ENCODE peak calls at places on chromosomes 6 and 20, in ten cellular contexts. One of them, this sample, is unnamed.

GRCh38 chr20:48703511-48704219 is 124.1 kb downstream of the PREX1 start:
- DNase-seq in Panc1: no peak
- DNase-seq in epithelial cell of esophagus: no peak
- DNase-seq in GM12865: no peak
- DNase-seq in neural progenitor cell: no peak
- DNase-seq in heart right ventricle: peak; percentile 58
- DNase-seq in tibial artery: peak; percentile 52
- DNase-seq in bronchial epithelial cell: no peak
- DNase-seq in fibroblast of pulmonary artery: no peak
- DNase-seq in transverse colon: no peak
- DNase-seq in this sample: no peak

GRCh38 chr6:131470549-131470948 is 102.5 kb upstream of the ARG1 start:
- DNase-seq in GM12865: no peak
- DNase-seq in Panc1: no peak
- DNase-seq in transverse colon: no peak
- DNase-seq in neural progenitor cell: no peak
- DNase-seq in heart right ventricle: no peak
- DNase-seq in tibial artery: no peak
- DNase-seq in bronchial epithelial cell: peak; percentile 23
- DNase-seq in fibroblast of pulmonary artery: no peak
- DNase-seq in epithelial cell of esophagus: peak; percentile 18
- DNase-seq in this sample: no peak

GRCh38 chr20:17806739-17807441 is 107.1 kb downstream of the BANF2 start:
- DNase-seq in bronchial epithelial cell: no peak
- DNase-seq in transverse colon: peak; percentile 44
- DNase-seq in epithelial cell of esophagus: no peak
- DNase-seq in neural progenitor cell: no peak
- DNase-seq in GM12865: no peak
- DNase-seq in Panc1: no peak
- DNase-seq in fibroblast of pulmonary artery: peak; percentile 97
- DNase-seq in tibial artery: peak; percentile 48
- DNase-seq in heart right ventricle: peak; percentile 83
- DNase-seq in this sample: no peak

GRCh38 chr6:125952764-125953501 is 3.6 kb upstream of the HINT3 start:
- DNase-seq in tibial artery: no peak
- DNase-seq in GM12865: peak; percentile 65
- DNase-seq in transverse colon: peak; percentile 23
- DNase-seq in bronchial epithelial cell: no peak
- DNase-seq in Panc1: no peak
- DNase-seq in epithelial cell of esophagus: peak; percentile 44
- DNase-seq in neural progenitor cell: peak; percentile 78
- DNase-seq in fibroblast of pulmonary artery: peak; percentile 48
- DNase-seq in heart right ventricle: no peak
- DNase-seq in this sample: no peak

GRCh38 chr6:155813548-155813947 is 357.9 kb upstream of the NOX3 start:
- DNase-seq in Panc1: no peak
- DNase-seq in transverse colon: no peak
- DNase-seq in epithelial cell of esophagus: no peak
- DNase-seq in heart right ventricle: no peak
- DNase-seq in GM12865: no peak
- DNase-seq in neural progenitor cell: no peak
- DNase-seq in bronchial epithelial cell: no peak
- DNase-seq in fibroblast of pulmonary artery: no peak
- DNase-seq in tibial artery: no peak
- DNase-seq in this sample: no peak

GRCh38 chr20:56974499-56975250 is 291.8 kb downstream of the BMP7 start:
- DNase-seq in Panc1: no peak
- DNase-seq in neural progenitor cell: peak; percentile 91
- DNase-seq in heart right ventricle: no peak
- DNase-seq in bronchial epithelial cell: peak; percentile 57
- DNase-seq in transverse colon: peak; percentile 59
- DNase-seq in fibroblast of pulmonary artery: peak; percentile 57
- DNase-seq in GM12865: peak; percentile 35
- DNase-seq in tibial artery: no peak
- DNase-seq in epithelial cell of esophagus: peak; percentile 77
- DNase-seq in this sample: peak; percentile 2

GRCh38 chr6:35024601-35025054 is 116.5 kb downstream of the TCP11 start:
- DNase-seq in transverse colon: peak; percentile 56
- DNase-seq in epithelial cell of esophagus: peak; percentile 98
- DNase-seq in neural progenitor cell: peak; percentile 75
- DNase-seq in Panc1: peak; percentile 8
- DNase-seq in heart right ventricle: peak; percentile 52
- DNase-seq in fibroblast of pulmonary artery: peak; percentile 87
- DNase-seq in bronchial epithelial cell: peak; percentile 98
- DNase-seq in tibial artery: no peak
- DNase-seq in GM12865: no peak
- DNase-seq in this sample: no peak

GRCh38 chr20:54086444-54087134 is 16.2 kb upstream of the BCAS1 start:
- DNase-seq in transverse colon: no peak
- DNase-seq in Panc1: no peak
- DNase-seq in neural progenitor cell: no peak
- DNase-seq in bronchial epithelial cell: peak; percentile 37
- DNase-seq in tibial artery: no peak
- DNase-seq in heart right ventricle: no peak
- DNase-seq in fibroblast of pulmonary artery: peak; percentile 24
- DNase-seq in epithelial cell of esophagus: peak; percentile 47
- DNase-seq in GM12865: no peak
- DNase-seq in this sample: no peak

GRCh38 chr6:137033828-137034227 is 10.9 kb downstream of the IL20RA start:
- DNase-seq in Panc1: no peak
- DNase-seq in epithelial cell of esophagus: peak; percentile 21
- DNase-seq in fibroblast of pulmonary artery: no peak
- DNase-seq in heart right ventricle: no peak
- DNase-seq in bronchial epithelial cell: no peak
- DNase-seq in neural progenitor cell: no peak
- DNase-seq in GM12865: peak; percentile 89
- DNase-seq in tibial artery: no peak
- DNase-seq in transverse colon: no peak
- DNase-seq in this sample: no peak

GRCh38 chr6:11423667-11424066 is 113.9 kb upstream of the TMEM170B start:
- DNase-seq in Panc1: no peak
- DNase-seq in epithelial cell of esophagus: peak; percentile 91
- DNase-seq in heart right ventricle: no peak
- DNase-seq in fibroblast of pulmonary artery: peak; percentile 35
- DNase-seq in transverse colon: no peak
- DNase-seq in tibial artery: no peak
- DNase-seq in GM12865: no peak
- DNase-seq in neural progenitor cell: no peak
- DNase-seq in bronchial epithelial cell: peak; percentile 95
- DNase-seq in this sample: no peak

GRCh38 chr20:57774951-57775350 is 65.1 kb upstream of the PMEPA1 start:
- DNase-seq in Panc1: no peak
- DNase-seq in bronchial epithelial cell: no peak
- DNase-seq in fibroblast of pulmonary artery: no peak
- DNase-seq in tibial artery: no peak
- DNase-seq in heart right ventricle: no peak
- DNase-seq in epithelial cell of esophagus: peak; percentile 9
- DNase-seq in neural progenitor cell: no peak
- DNase-seq in GM12865: no peak
- DNase-seq in transverse colon: no peak
- DNase-seq in this sample: no peak

GRCh38 chr20:46767127-46767761 is 57.8 kb downstream of the SLC2A10 start:
- DNase-seq in heart right ventricle: no peak
- DNase-seq in tibial artery: no peak
- DNase-seq in GM12865: peak; percentile 52
- DNase-seq in neural progenitor cell: peak; percentile 84
- DNase-seq in epithelial cell of esophagus: peak; percentile 67
- DNase-seq in Panc1: no peak
- DNase-seq in transverse colon: peak; percentile 51
- DNase-seq in fibroblast of pulmonary artery: peak; percentile 48
- DNase-seq in bronchial epithelial cell: peak; percentile 55
- DNase-seq in this sample: no peak

GRCh38 chr6:18269253-18269652 is 4.9 kb upstream of the DEK start:
- DNase-seq in heart right ventricle: no peak
- DNase-seq in transverse colon: no peak
- DNase-seq in tibial artery: no peak
- DNase-seq in Panc1: no peak
- DNase-seq in fibroblast of pulmonary artery: no peak
- DNase-seq in epithelial cell of esophagus: no peak
- DNase-seq in bronchial epithelial cell: peak; percentile 21
- DNase-seq in neural progenitor cell: no peak
- DNase-seq in GM12865: peak; percentile 24
- DNase-seq in this sample: no peak

GRCh38 chr20:4457566-4458543 is 263.9 kb upstream of the PRND start:
- DNase-seq in tibial artery: no peak
- DNase-seq in Panc1: no peak
- DNase-seq in fibroblast of pulmonary artery: no peak
- DNase-seq in GM12865: no peak
- DNase-seq in neural progenitor cell: peak; percentile 62
- DNase-seq in bronchial epithelial cell: peak; percentile 74
- DNase-seq in epithelial cell of esophagus: peak; percentile 59
- DNase-seq in transverse colon: no peak
- DNase-seq in heart right ventricle: no peak
- DNase-seq in this sample: no peak

GRCh38 chr6:165659945-165660862 is 2.8 kb downstream of the PDE10A start:
- DNase-seq in GM12865: no peak
- DNase-seq in heart right ventricle: peak; percentile 44
- DNase-seq in tibial artery: no peak
- DNase-seq in Panc1: no peak
- DNase-seq in bronchial epithelial cell: no peak
- DNase-seq in transverse colon: no peak
- DNase-seq in neural progenitor cell: peak; percentile 71
- DNase-seq in epithelial cell of esophagus: peak; percentile 7
- DNase-seq in fibroblast of pulmonary artery: peak; percentile 42
- DNase-seq in this sample: no peak

DNA sequence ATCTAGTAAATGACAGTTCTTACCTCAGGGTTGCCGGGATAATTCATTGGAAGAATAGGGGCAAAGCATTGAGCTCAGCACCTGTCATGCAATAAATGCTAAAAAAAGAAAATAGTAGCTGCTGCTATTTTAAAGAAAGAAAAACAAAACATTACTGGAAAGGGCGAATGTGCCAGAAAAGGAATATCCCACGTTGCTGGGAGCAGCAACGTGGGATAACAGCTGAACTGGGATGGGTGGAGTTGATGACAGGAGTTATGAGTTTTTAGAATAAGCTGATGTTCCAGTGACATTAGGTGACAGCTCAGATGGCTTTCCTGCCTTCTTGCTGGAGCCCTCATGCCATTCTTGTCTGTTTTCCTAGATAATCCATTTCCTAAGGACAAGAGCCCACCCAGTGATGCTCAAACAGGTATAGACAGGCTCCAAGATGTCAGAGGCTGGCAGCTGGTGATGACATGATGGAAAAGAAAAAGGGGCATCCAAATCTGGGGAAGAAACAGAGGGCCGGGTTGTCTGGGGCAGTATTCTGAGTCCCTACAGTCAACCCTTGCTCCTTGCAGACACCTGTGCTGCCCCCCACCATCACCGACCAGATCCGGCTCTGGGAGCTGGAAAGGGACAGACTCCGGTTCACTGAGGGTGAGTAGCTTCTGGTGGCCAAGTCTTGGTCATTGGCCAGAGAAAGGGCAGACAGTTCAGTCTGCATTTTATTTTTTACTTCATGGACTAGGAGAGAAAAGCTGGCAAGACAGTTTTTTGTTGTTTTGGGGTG is 1.1 kb upstream of the VARS2 start:
- DNase-seq in bronchial epithelial cell: no peak
- DNase-seq in epithelial cell of esophagus: no peak
- DNase-seq in Panc1: no peak
- DNase-seq in GM12865: no peak
- DNase-seq in transverse colon: no peak
- DNase-seq in neural progenitor cell: no peak
- DNase-seq in tibial artery: no peak
- DNase-seq in heart right ventricle: no peak
- DNase-seq in fibroblast of pulmonary artery: no peak
- DNase-seq in this sample: no peak
- H3K4me3 ChIP-seq in bronchial epithelial cell: no peak overlapping the region
- H3K4me3 ChIP-seq in epithelial cell of esophagus: no peak overlapping the region
- H3K4me3 ChIP-seq in Panc1: no peak overlapping the region
- H3K4me3 ChIP-seq in GM12865: no peak overlapping the region
- H3K4me3 ChIP-seq in transverse colon: no peak overlapping the region
- H3K4me3 ChIP-seq in neural progenitor cell: no peak overlapping the region
- H3K4me3 ChIP-seq in tibial artery: peak overlapping the region; percentile 63
- H3K4me3 ChIP-seq in heart right ventricle: peak overlapping the region; percentile 76
- H3K4me3 ChIP-seq in fibroblast of pulmonary artery: no peak overlapping the region
- H3K4me3 ChIP-seq in this sample: no peak overlapping the region

DNA sequence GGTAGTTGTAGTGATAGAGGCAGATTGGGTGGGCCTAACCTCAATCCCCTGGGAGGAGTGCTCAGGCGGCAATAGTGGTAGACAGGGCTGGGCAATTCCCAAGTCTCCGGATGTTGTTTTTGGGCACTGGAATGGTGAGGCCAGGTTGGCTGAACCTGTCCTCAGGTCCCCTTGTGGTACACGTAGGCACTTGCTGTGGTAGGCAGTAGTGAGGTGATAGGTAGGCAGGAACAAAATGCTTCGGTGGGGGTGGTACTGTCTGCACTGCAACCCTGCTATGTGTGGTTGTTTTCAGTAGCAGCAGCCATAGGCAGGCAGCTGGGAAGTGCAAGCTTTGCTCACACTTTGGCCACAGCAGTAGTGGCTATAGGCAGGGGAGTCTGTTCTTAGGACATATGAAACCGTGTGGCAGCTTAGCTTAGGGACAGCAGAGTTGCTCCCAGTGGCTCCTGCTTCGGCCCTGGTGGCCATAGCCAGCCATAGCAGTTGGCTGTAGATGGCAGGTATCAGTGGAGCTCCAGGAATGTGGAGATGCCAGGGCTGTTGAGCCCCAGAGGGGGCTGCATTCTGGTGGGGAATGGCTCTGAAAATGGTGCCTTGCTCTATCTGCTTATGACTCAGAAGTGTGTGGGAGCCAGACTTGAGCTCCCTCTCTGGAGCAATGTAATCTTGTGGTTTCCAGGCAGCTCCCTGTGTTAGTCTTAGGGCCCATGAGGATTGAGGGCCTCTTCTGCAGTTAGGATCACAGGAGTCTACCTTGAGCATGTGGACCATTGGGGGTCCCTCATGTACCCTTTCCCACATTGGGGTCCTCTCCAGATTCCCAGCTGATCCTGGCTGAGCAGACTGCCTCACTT is 241.8 kb upstream of the BMP2 start:
- DNase-seq in transverse colon: no peak
- DNase-seq in tibial artery: no peak
- DNase-seq in bronchial epithelial cell: no peak
- DNase-seq in Panc1: no peak
- DNase-seq in fibroblast of pulmonary artery: peak; percentile 39
- DNase-seq in heart right ventricle: no peak
- DNase-seq in epithelial cell of esophagus: no peak
- DNase-seq in GM12865: no peak
- DNase-seq in neural progenitor cell: peak; percentile 22
- DNase-seq in this sample: no peak
- TF ChIP-seq CTCF in transverse colon: no peak
- TF ChIP-seq CTCF in tibial artery: no peak
- TF ChIP-seq CTCF in bronchial epithelial cell: no peak
- TF ChIP-seq CTCF in Panc1: no peak
- TF ChIP-seq CTCF in fibroblast of pulmonary artery: no peak
- TF ChIP-seq CTCF in heart right ventricle: no peak
- TF ChIP-seq CTCF in epithelial cell of esophagus: peak; percentile 11
- TF ChIP-seq CTCF in GM12865: no peak
- TF ChIP-seq CTCF in neural progenitor cell: peak; percentile 36
- TF ChIP-seq CTCF in this sample: peak; percentile 34

GRCh38 chr20:42005211-42005610 is 387.0 kb upstream of the CHD6 start:
- DNase-seq in epithelial cell of esophagus: no peak
- DNase-seq in transverse colon: no peak
- DNase-seq in bronchial epithelial cell: no peak
- DNase-seq in Panc1: no peak
- DNase-seq in neural progenitor cell: no peak
- DNase-seq in fibroblast of pulmonary artery: no peak
- DNase-seq in heart right ventricle: no peak
- DNase-seq in tibial artery: no peak
- DNase-seq in GM12865: no peak
- DNase-seq in this sample: no peak
- H3K4me3 ChIP-seq in epithelial cell of esophagus: no peak overlapping the region
- H3K4me3 ChIP-seq in transverse colon: no peak overlapping the region
- H3K4me3 ChIP-seq in bronchial epithelial cell: no peak overlapping the region
- H3K4me3 ChIP-seq in Panc1: no peak overlapping the region
- H3K4me3 ChIP-seq in neural progenitor cell: no peak overlapping the region
- H3K4me3 ChIP-seq in fibroblast of pulmonary artery: no peak overlapping the region
- H3K4me3 ChIP-seq in heart right ventricle: no peak overlapping the region
- H3K4me3 ChIP-seq in tibial artery: no peak overlapping the region
- H3K4me3 ChIP-seq in GM12865: no peak overlapping the region
- H3K4me3 ChIP-seq in this sample: no peak overlapping the region

GRCh38 chr6:33983109-33983475 is 162.8 kb downstream of the GRM4 start:
- DNase-seq in neural progenitor cell: no peak
- DNase-seq in tibial artery: peak; percentile 45
- DNase-seq in bronchial epithelial cell: peak; percentile 51
- DNase-seq in Panc1: no peak
- DNase-seq in fibroblast of pulmonary artery: no peak
- DNase-seq in heart right ventricle: no peak
- DNase-seq in GM12865: no peak
- DNase-seq in epithelial cell of esophagus: peak; percentile 50
- DNase-seq in transverse colon: peak; percentile 74
- DNase-seq in this sample: no peak
- TF ChIP-seq CTCF in neural progenitor cell: peak; percentile 6
- TF ChIP-seq CTCF in tibial artery: no peak
- TF ChIP-seq CTCF in bronchial epithelial cell: peak; percentile 25
- TF ChIP-seq CTCF in Panc1: no peak
- TF ChIP-seq CTCF in fibroblast of pulmonary artery: no peak
- TF ChIP-seq CTCF in heart right ventricle: no peak
- TF ChIP-seq CTCF in GM12865: no peak
- TF ChIP-seq CTCF in epithelial cell of esophagus: peak; percentile 18
- TF ChIP-seq CTCF in transverse colon: peak; percentile 18
- TF ChIP-seq CTCF in this sample: no peak

This sample was measured in epithelial cell of proximal tubule.